ENCODE peak calls at places on chromosome 15, in ten cellular contexts. Q is transverse colon, R is endothelial cell of umbilical vein, F is suprapubic skin, I is sigmoid colon, S is breast epithelium, O is H1, C is GM12878, Y is HCT116, U is spleen. A is an unnamed sample.

GRCh38 chr15:51069983-51070382 is 24.7 kb downstream of the TNFAIP8L3 start:
- DNase-seq in Y (no peak), R (no peak), C (no peak), F (no peak), Q (no peak), S (no peak), U (no peak), O (no peak), I (no peak), A (no peak)

GRCh38 chr15:59276225-59277178 is 69.9 kb downstream of the LDHAL6B start:
- DNase-seq in R (no peak), I (no peak), Q (peak), F (no peak), S (no peak), C (no peak), Y (peak), U (no peak), O (no peak), A (no peak)

GRCh38 chr15:74443100-74443909 is 9.5 kb upstream of the SEMA7A start:
- DNase-seq in R (peak), Y (no peak), S (no peak), C (no peak), O (no peak), Q (no peak), U (peak), F (peak), I (peak), A (no peak)

GRCh38 chr15:29686445-29687203 is 135.6 kb downstream of the TJP1 start:
- DNase-seq in U (no peak), C (no peak), F (no peak), R (no peak), Y (no peak), S (no peak), O (peak), I (no peak), Q (no peak), A (no peak)

GRCh38 chr15:32956006-32956405 is 238.2 kb downstream of the GREM1 start:
- DNase-seq in O (no peak), S (no peak), C (no peak), F (no peak), Q (no peak), R (peak), Y (peak), I (no peak), U (no peak), A (no peak)

GRCh38 chr15:88489321-88489720 is 21.8 kb downstream of the MRPS11 start:
- DNase-seq in O (peak), I (no peak), S (no peak), F (no peak), R (no peak), U (no peak), C (no peak), Y (no peak), Q (no peak), A (no peak)

GRCh38 chr15:66021801-66022525 is 152.7 kb downstream of the RAB11A start:
- DNase-seq in U (no peak), S (no peak), C (no peak), R (no peak), F (no peak), Y (no peak), I (no peak), Q (no peak), O (no peak), A (no peak)

GRCh38 chr15:85639752-85640381 is 154.9 kb downstream of the KLHL25 start:
- DNase-seq in Y (no peak), O (no peak), I (no peak), F (no peak), Q (no peak), C (no peak), U (no peak), R (no peak), S (no peak), A (no peak)

GRCh38 chr15:45251888-45252287 is at the start of gene SLC28A2:
- DNase-seq in Q (peak), C (no peak), I (no peak), F (no peak), O (no peak), U (no peak), Y (no peak), R (no peak), S (no peak), A (no peak)

GRCh38 chr15:89143503-89144162 is 55.4 kb downstream of the ABHD2 start:
- DNase-seq in C (peak), Y (no peak), Q (no peak), U (no peak), F (no peak), R (peak), I (no peak), O (no peak), S (no peak), A (no peak)

GRCh38 chr15:88476635-88477038 is 9.1 kb downstream of the MRPS11 start:
- DNase-seq in O (no peak), I (no peak), S (no peak), Q (no peak), F (no peak), U (no peak), C (no peak), Y (peak), R (peak), A (no peak)

GRCh38 chr15:85154061-85154460 is 172.4 kb downstream of the PDE8A start:
- DNase-seq in C (no peak), F (no peak), R (no peak), S (no peak), I (no peak), Q (no peak), Y (no peak), U (no peak), O (no peak), A (no peak)

GRCh38 chr15:38912067-38912466 is 347.5 kb upstream of the RASGRP1 start:
- DNase-seq in R (peak), F (no peak), U (no peak), O (no peak), Y (no peak), I (no peak), S (no peak), C (no peak), Q (no peak), A (no peak)

GRCh38 chr15:71785996-71786395 is 24.4 kb upstream of the NR2E3 start:
- DNase-seq in R (no peak), Q (no peak), Y (no peak), I (no peak), O (no peak), C (no peak), S (no peak), U (no peak), F (no peak), A (no peak)

GRCh38 chr15:90603893-90604292 is 74.2 kb downstream of the CRTC3 start:
- DNase-seq in I (no peak), Q (peak), S (no peak), R (peak), F (no peak), C (no peak), O (no peak), U (peak), Y (no peak), A (no peak)

GRCh38 chr15:58666957-58667356 is 82.5 kb downstream of the ADAM10 start:
- DNase-seq in Y (no peak), Q (no peak), I (no peak), O (no peak), F (no peak), R (peak), C (no peak), U (no peak), S (no peak), A (no peak)

GRCh38 chr15:57057134-57057930 is 138.9 kb downstream of the TCF12 start:
- DNase-seq in O (no peak), F (no peak), Q (no peak), I (no peak), U (no peak), S (no peak), R (peak), Y (no peak), C (no peak), A (no peak)
- TF ChIP-seq POLR2A in O (no peak), F (no peak), Q (no peak), I (no peak), U (no peak), S (no peak), R (no peak), Y (no peak), C (no peak), A (no peak)

GRCh38 chr15:64430000-64430735 is 30.2 kb upstream of the ZNF609 start:
- DNase-seq in C (peak), I (peak), O (peak), R (peak), U (no peak), Y (no peak), Q (peak), S (no peak), F (no peak), A (peak)
- TF ChIP-seq POLR2AphosphoS5 in C (peak), I (no peak), O (peak), R (no peak), U (peak), Y (no peak), Q (no peak), S (no peak), F (no peak), A (peak)

GRCh38 chr15:46502668-46503067 is 867.8 kb downstream of the SQOR start:
- DNase-seq in F (no peak), U (no peak), C (no peak), I (no peak), S (no peak), O (no peak), R (peak), Y (no peak), Q (no peak), A (no peak)
- TF ChIP-seq CTCF in F (no peak), U (no peak), C (no peak), I (no peak), S (no peak), O (peak), R (no peak), Y (no peak), Q (peak), A (no peak)

GRCh38 chr15:63535689-63536088 is 31.3 kb downstream of the USP3 start:
- DNase-seq in O (no peak), U (no peak), F (no peak), I (no peak), R (no peak), S (no peak), Q (no peak), Y (no peak), C (no peak), A (no peak)
- TF ChIP-seq POLR2A in O (no peak), U (no peak), F (no peak), I (no peak), R (no peak), S (no peak), Q (no peak), Y (no peak), C (no peak), A (no peak)